ENCODE peak calls at places on chromosomes 11 and 22, in five cellular contexts. One of them, this sample, is unnamed.

GRCh38 chr11:84396521-84396920 is 1110.4 kb upstream of the CCDC90B start:
- DNase-seq in brain microvascular endothelial cell: no peak
- DNase-seq in naive thymus-derived CD4-positive, alpha-beta T cell: no peak
- DNase-seq in activated T-cell treated with anti-CD3 and anti-CD28 coated beads for 24 hours: no peak
- DNase-seq in activated CD8-positive, alpha-beta memory T cell treated with anti-CD3 and anti-CD28 coated beads, Interleukin-2, amount 10 ng/mL, durations not matched to agents 7 days and 5 days: no peak
- DNase-seq in this sample: no peak

GRCh38 chr11:68213135-68213515 is at the start of gene KMT5B:
- DNase-seq in activated T-cell treated with anti-CD3 and anti-CD28 coated beads for 24 hours: peak; percentile 33
- DNase-seq in brain microvascular endothelial cell: peak; percentile 17
- DNase-seq in naive thymus-derived CD4-positive, alpha-beta T cell: no peak
- DNase-seq in activated CD8-positive, alpha-beta memory T cell treated with anti-CD3 and anti-CD28 coated beads, Interleukin-2, amount 10 ng/mL, durations not matched to agents 7 days and 5 days: peak; percentile 53
- DNase-seq in this sample: no peak

GRCh38 chr11:65915821-65916251 is 3.0 kb downstream of the C11orf68 start:
- DNase-seq in activated CD8-positive, alpha-beta memory T cell treated with anti-CD3 and anti-CD28 coated beads, Interleukin-2, amount 10 ng/mL, durations not matched to agents 7 days and 5 days: no peak
- DNase-seq in activated T-cell treated with anti-CD3 and anti-CD28 coated beads for 24 hours: no peak
- DNase-seq in brain microvascular endothelial cell: peak; percentile 96
- DNase-seq in naive thymus-derived CD4-positive, alpha-beta T cell: no peak
- DNase-seq in this sample: no peak

GRCh38 chr11:68012843-68013610 is 2.9 kb downstream of the ALDH3B1 start:
- DNase-seq in brain microvascular endothelial cell: peak; percentile 94
- DNase-seq in activated CD8-positive, alpha-beta memory T cell treated with anti-CD3 and anti-CD28 coated beads, Interleukin-2, amount 10 ng/mL, durations not matched to agents 7 days and 5 days: no peak
- DNase-seq in activated T-cell treated with anti-CD3 and anti-CD28 coated beads for 24 hours: no peak
- DNase-seq in naive thymus-derived CD4-positive, alpha-beta T cell: no peak
- DNase-seq in this sample: no peak

GRCh38 chr22:20197407-20198030 is 46.7 kb upstream of the CCDC188 start:
- DNase-seq in brain microvascular endothelial cell: no peak
- DNase-seq in activated T-cell treated with anti-CD3 and anti-CD28 coated beads for 24 hours: no peak
- DNase-seq in naive thymus-derived CD4-positive, alpha-beta T cell: no peak
- DNase-seq in activated CD8-positive, alpha-beta memory T cell treated with anti-CD3 and anti-CD28 coated beads, Interleukin-2, amount 10 ng/mL, durations not matched to agents 7 days and 5 days: no peak
- DNase-seq in this sample: no peak

GRCh38 chr11:77471520-77472234 is 2.2 kb downstream of the PAK1 start:
- DNase-seq in activated T-cell treated with anti-CD3 and anti-CD28 coated beads for 24 hours: no peak
- DNase-seq in brain microvascular endothelial cell: no peak
- DNase-seq in activated CD8-positive, alpha-beta memory T cell treated with anti-CD3 and anti-CD28 coated beads, Interleukin-2, amount 10 ng/mL, durations not matched to agents 7 days and 5 days: peak; percentile 44
- DNase-seq in naive thymus-derived CD4-positive, alpha-beta T cell: no peak
- DNase-seq in this sample: no peak

GRCh38 chr11:65373839-65374580 is 8.4 kb downstream of the SLC25A45 start:
- DNase-seq in brain microvascular endothelial cell: no peak
- DNase-seq in activated CD8-positive, alpha-beta memory T cell treated with anti-CD3 and anti-CD28 coated beads, Interleukin-2, amount 10 ng/mL, durations not matched to agents 7 days and 5 days: no peak
- DNase-seq in naive thymus-derived CD4-positive, alpha-beta T cell: no peak
- DNase-seq in activated T-cell treated with anti-CD3 and anti-CD28 coated beads for 24 hours: no peak
- DNase-seq in this sample: no peak

GRCh38 chr22:49925525-49926128 is 7.2 kb downstream of the CRELD2 start:
- DNase-seq in activated CD8-positive, alpha-beta memory T cell treated with anti-CD3 and anti-CD28 coated beads, Interleukin-2, amount 10 ng/mL, durations not matched to agents 7 days and 5 days: peak; percentile 75
- DNase-seq in activated T-cell treated with anti-CD3 and anti-CD28 coated beads for 24 hours: peak; percentile 53
- DNase-seq in brain microvascular endothelial cell: no peak
- DNase-seq in naive thymus-derived CD4-positive, alpha-beta T cell: peak; percentile 77
- DNase-seq in this sample: peak; percentile 63

GRCh38 chr22:19959043-19959586 is 17.5 kb upstream of the TXNRD2 start:
- DNase-seq in activated CD8-positive, alpha-beta memory T cell treated with anti-CD3 and anti-CD28 coated beads, Interleukin-2, amount 10 ng/mL, durations not matched to agents 7 days and 5 days: no peak
- DNase-seq in brain microvascular endothelial cell: peak; percentile 48
- DNase-seq in activated T-cell treated with anti-CD3 and anti-CD28 coated beads for 24 hours: no peak
- DNase-seq in naive thymus-derived CD4-positive, alpha-beta T cell: no peak
- DNase-seq in this sample: no peak

GRCh38 chr22:32958021-32958420 is 100.2 kb downstream of the SYN3 start:
- DNase-seq in brain microvascular endothelial cell: no peak
- DNase-seq in activated CD8-positive, alpha-beta memory T cell treated with anti-CD3 and anti-CD28 coated beads, Interleukin-2, amount 10 ng/mL, durations not matched to agents 7 days and 5 days: no peak
- DNase-seq in activated T-cell treated with anti-CD3 and anti-CD28 coated beads for 24 hours: no peak
- DNase-seq in naive thymus-derived CD4-positive, alpha-beta T cell: no peak
- DNase-seq in this sample: no peak

GRCh38 chr22:31185056-31185455 is 25.1 kb downstream of the RNF185 start:
- DNase-seq in activated T-cell treated with anti-CD3 and anti-CD28 coated beads for 24 hours: no peak
- DNase-seq in naive thymus-derived CD4-positive, alpha-beta T cell: no peak
- DNase-seq in brain microvascular endothelial cell: no peak
- DNase-seq in activated CD8-positive, alpha-beta memory T cell treated with anti-CD3 and anti-CD28 coated beads, Interleukin-2, amount 10 ng/mL, durations not matched to agents 7 days and 5 days: no peak
- DNase-seq in this sample: no peak

GRCh38 chr11:113951487-113951886 is 23.4 kb upstream of the HTR3A start:
- DNase-seq in activated T-cell treated with anti-CD3 and anti-CD28 coated beads for 24 hours: no peak
- DNase-seq in activated CD8-positive, alpha-beta memory T cell treated with anti-CD3 and anti-CD28 coated beads, Interleukin-2, amount 10 ng/mL, durations not matched to agents 7 days and 5 days: no peak
- DNase-seq in naive thymus-derived CD4-positive, alpha-beta T cell: no peak
- DNase-seq in brain microvascular endothelial cell: no peak
- DNase-seq in this sample: no peak

GRCh38 chr11:108228236-108228635 is 5.4 kb downstream of the ATM start:
- DNase-seq in activated T-cell treated with anti-CD3 and anti-CD28 coated beads for 24 hours: no peak
- DNase-seq in brain microvascular endothelial cell: no peak
- DNase-seq in naive thymus-derived CD4-positive, alpha-beta T cell: no peak
- DNase-seq in activated CD8-positive, alpha-beta memory T cell treated with anti-CD3 and anti-CD28 coated beads, Interleukin-2, amount 10 ng/mL, durations not matched to agents 7 days and 5 days: no peak
- DNase-seq in this sample: no peak

GRCh38 chr11:121625784-121626506 is 173.2 kb upstream of the SORL1-AS1 start:
- DNase-seq in naive thymus-derived CD4-positive, alpha-beta T cell: no peak
- DNase-seq in brain microvascular endothelial cell: no peak
- DNase-seq in activated CD8-positive, alpha-beta memory T cell treated with anti-CD3 and anti-CD28 coated beads, Interleukin-2, amount 10 ng/mL, durations not matched to agents 7 days and 5 days: no peak
- DNase-seq in activated T-cell treated with anti-CD3 and anti-CD28 coated beads for 24 hours: no peak
- DNase-seq in this sample: no peak

GRCh38 chr11:116859175-116859574 is 21.8 kb upstream of the APOA1 start:
- DNase-seq in activated CD8-positive, alpha-beta memory T cell treated with anti-CD3 and anti-CD28 coated beads, Interleukin-2, amount 10 ng/mL, durations not matched to agents 7 days and 5 days: no peak
- DNase-seq in naive thymus-derived CD4-positive, alpha-beta T cell: no peak
- DNase-seq in brain microvascular endothelial cell: no peak
- DNase-seq in activated T-cell treated with anti-CD3 and anti-CD28 coated beads for 24 hours: no peak
- DNase-seq in this sample: no peak

GRCh38 chr11:123045101-123045500 is 16.8 kb downstream of the HSPA8 start:
- DNase-seq in activated T-cell treated with anti-CD3 and anti-CD28 coated beads for 24 hours: no peak
- DNase-seq in naive thymus-derived CD4-positive, alpha-beta T cell: no peak
- DNase-seq in brain microvascular endothelial cell: no peak
- DNase-seq in activated CD8-positive, alpha-beta memory T cell treated with anti-CD3 and anti-CD28 coated beads, Interleukin-2, amount 10 ng/mL, durations not matched to agents 7 days and 5 days: no peak
- DNase-seq in this sample: no peak

GRCh38 chr11:78398715-78399114 is 18.9 kb downstream of the GAB2 start:
- DNase-seq in activated CD8-positive, alpha-beta memory T cell treated with anti-CD3 and anti-CD28 coated beads, Interleukin-2, amount 10 ng/mL, durations not matched to agents 7 days and 5 days: no peak
- DNase-seq in activated T-cell treated with anti-CD3 and anti-CD28 coated beads for 24 hours: no peak
- DNase-seq in brain microvascular endothelial cell: no peak
- DNase-seq in naive thymus-derived CD4-positive, alpha-beta T cell: no peak
- DNase-seq in this sample: no peak

GRCh38 chr11:61627831-61628753 is 47.2 kb upstream of the SYT7 start:
- DNase-seq in activated CD8-positive, alpha-beta memory T cell treated with anti-CD3 and anti-CD28 coated beads, Interleukin-2, amount 10 ng/mL, durations not matched to agents 7 days and 5 days: peak; percentile 48
- DNase-seq in brain microvascular endothelial cell: peak; percentile 67
- DNase-seq in naive thymus-derived CD4-positive, alpha-beta T cell: no peak
- DNase-seq in activated T-cell treated with anti-CD3 and anti-CD28 coated beads for 24 hours: no peak
- DNase-seq in this sample: no peak

GRCh38 chr11:61294717-61295595 is at the start of gene VWCE:
- DNase-seq in activated CD8-positive, alpha-beta memory T cell treated with anti-CD3 and anti-CD28 coated beads, Interleukin-2, amount 10 ng/mL, durations not matched to agents 7 days and 5 days: peak; percentile 85
- DNase-seq in activated T-cell treated with anti-CD3 and anti-CD28 coated beads for 24 hours: peak; percentile 66
- DNase-seq in brain microvascular endothelial cell: peak; percentile 15
- DNase-seq in naive thymus-derived CD4-positive, alpha-beta T cell: peak; percentile 35
- DNase-seq in this sample: peak; percentile 63

GRCh38 chr11:103465555-103466140 is 356.4 kb downstream of the DYNC2H1 start:
- DNase-seq in activated CD8-positive, alpha-beta memory T cell treated with anti-CD3 and anti-CD28 coated beads, Interleukin-2, amount 10 ng/mL, durations not matched to agents 7 days and 5 days: no peak
- DNase-seq in activated T-cell treated with anti-CD3 and anti-CD28 coated beads for 24 hours: no peak
- DNase-seq in brain microvascular endothelial cell: no peak
- DNase-seq in naive thymus-derived CD4-positive, alpha-beta T cell: no peak
- DNase-seq in this sample: no peak